ENCODE peak calls at places on chromosomes 7 and 10, in seven cellular contexts. One of them, this sample, is unnamed.

GRCh38 chr10:70052462-70053211 is at the start of gene MACROH2A2:
- DNase-seq in fibroblast of pulmonary artery: peak
- DNase-seq in foreskin melanocyte: peak
- DNase-seq in midbrain: peak
- DNase-seq in GM12878: no peak
- DNase-seq in AG09319: peak
- DNase-seq in HT1080: peak
- DNase-seq in this sample: no peak

GRCh38 chr7:158520825-158521224 is 66.8 kb downstream of the PTPRN2 start:
- DNase-seq in fibroblast of pulmonary artery: no peak
- DNase-seq in foreskin melanocyte: no peak
- DNase-seq in midbrain: no peak
- DNase-seq in GM12878: no peak
- DNase-seq in AG09319: no peak
- DNase-seq in HT1080: no peak
- DNase-seq in this sample: no peak

GRCh38 chr7:158814637-158815036 is 14.7 kb downstream of the ESYT2 start:
- DNase-seq in fibroblast of pulmonary artery: peak
- DNase-seq in foreskin melanocyte: no peak
- DNase-seq in midbrain: no peak
- DNase-seq in GM12878: no peak
- DNase-seq in AG09319: no peak
- DNase-seq in HT1080: no peak
- DNase-seq in this sample: no peak

GRCh38 chr10:1687606-1688005 is 49.7 kb downstream of the ADARB2 start:
- DNase-seq in fibroblast of pulmonary artery: no peak
- DNase-seq in foreskin melanocyte: no peak
- DNase-seq in midbrain: no peak
- DNase-seq in GM12878: no peak
- DNase-seq in AG09319: no peak
- DNase-seq in HT1080: no peak
- DNase-seq in this sample: no peak

GRCh38 chr7:139095194-139095659 is 14.3 kb downstream of the ZC3HAV1 start:
- DNase-seq in fibroblast of pulmonary artery: no peak
- DNase-seq in foreskin melanocyte: no peak
- DNase-seq in midbrain: no peak
- DNase-seq in GM12878: peak
- DNase-seq in AG09319: no peak
- DNase-seq in HT1080: no peak
- DNase-seq in this sample: no peak

GRCh38 chr7:42264702-42265101 is 27.7 kb upstream of the GLI3 start:
- DNase-seq in fibroblast of pulmonary artery: no peak
- DNase-seq in foreskin melanocyte: no peak
- DNase-seq in midbrain: no peak
- DNase-seq in GM12878: no peak
- DNase-seq in AG09319: no peak
- DNase-seq in HT1080: no peak
- DNase-seq in this sample: no peak

GRCh38 chr10:21184216-21184615 is 287.1 kb upstream of the NEBL start:
- DNase-seq in fibroblast of pulmonary artery: peak
- DNase-seq in foreskin melanocyte: no peak
- DNase-seq in midbrain: no peak
- DNase-seq in GM12878: no peak
- DNase-seq in AG09319: no peak
- DNase-seq in HT1080: peak
- DNase-seq in this sample: no peak

GRCh38 chr10:78254013-78254412 is 220.3 kb downstream of the RPS24 start:
- DNase-seq in fibroblast of pulmonary artery: no peak
- DNase-seq in foreskin melanocyte: no peak
- DNase-seq in midbrain: no peak
- DNase-seq in GM12878: no peak
- DNase-seq in AG09319: no peak
- DNase-seq in HT1080: no peak
- DNase-seq in this sample: no peak

GRCh38 chr10:22494007-22494406 is 148.7 kb downstream of the SPAG6 start:
- DNase-seq in fibroblast of pulmonary artery: no peak
- DNase-seq in foreskin melanocyte: no peak
- DNase-seq in midbrain: no peak
- DNase-seq in GM12878: no peak
- DNase-seq in AG09319: no peak
- DNase-seq in HT1080: no peak
- DNase-seq in this sample: no peak

GRCh38 chr7:50962962-50963374 is 180.3 kb upstream of the GRB10 start:
- DNase-seq in fibroblast of pulmonary artery: peak
- DNase-seq in foreskin melanocyte: peak
- DNase-seq in midbrain: no peak
- DNase-seq in GM12878: no peak
- DNase-seq in AG09319: peak
- DNase-seq in HT1080: peak
- DNase-seq in this sample: peak

GRCh38 chr7:18834574-18835361 is 282.7 kb downstream of the TWIST1 start:
- DNase-seq in fibroblast of pulmonary artery: no peak
- DNase-seq in foreskin melanocyte: peak
- DNase-seq in midbrain: no peak
- DNase-seq in GM12878: no peak
- DNase-seq in AG09319: no peak
- DNase-seq in HT1080: no peak
- DNase-seq in this sample: no peak

GRCh38 chr7:43199333-43199732 is 86.9 kb downstream of the HECW1 start:
- DNase-seq in fibroblast of pulmonary artery: peak
- DNase-seq in foreskin melanocyte: peak
- DNase-seq in midbrain: no peak
- DNase-seq in GM12878: no peak
- DNase-seq in AG09319: no peak
- DNase-seq in HT1080: peak
- DNase-seq in this sample: no peak

GRCh38 chr10:73772280-73773151 is 9.3 kb upstream of the CHCHD1 start:
- DNase-seq in fibroblast of pulmonary artery: peak
- DNase-seq in foreskin melanocyte: peak
- DNase-seq in midbrain: peak
- DNase-seq in GM12878: peak
- DNase-seq in AG09319: peak
- DNase-seq in HT1080: peak
- DNase-seq in this sample: no peak

GRCh38 chr7:54680377-54681005 is 78.5 kb downstream of the SEC61G start:
- DNase-seq in fibroblast of pulmonary artery: no peak
- DNase-seq in foreskin melanocyte: no peak
- DNase-seq in midbrain: no peak
- DNase-seq in GM12878: no peak
- DNase-seq in AG09319: no peak
- DNase-seq in HT1080: no peak
- DNase-seq in this sample: no peak

GRCh38 chr10:102501201-102502028 is 1.1 kb downstream of the ACTR1A start:
- DNase-seq in fibroblast of pulmonary artery: no peak
- DNase-seq in foreskin melanocyte: no peak
- DNase-seq in midbrain: no peak
- DNase-seq in GM12878: no peak
- DNase-seq in AG09319: no peak
- DNase-seq in HT1080: no peak
- DNase-seq in this sample: no peak

GRCh38 chr10:128263891-128264688 is 137.9 kb upstream of the MKI67 start:
- DNase-seq in fibroblast of pulmonary artery: peak
- DNase-seq in foreskin melanocyte: peak
- DNase-seq in midbrain: peak
- DNase-seq in GM12878: no peak
- DNase-seq in AG09319: peak
- DNase-seq in HT1080: peak
- DNase-seq in this sample: no peak

GRCh38 chr7:40810274-40810673 is 675.5 kb downstream of the SUGCT start:
- DNase-seq in fibroblast of pulmonary artery: no peak
- DNase-seq in foreskin melanocyte: no peak
- DNase-seq in midbrain: no peak
- DNase-seq in GM12878: no peak
- DNase-seq in AG09319: no peak
- DNase-seq in HT1080: no peak
- DNase-seq in this sample: no peak

GRCh38 chr7:132488634-132489302 is 87.5 kb downstream of the PLXNA4 start:
- DNase-seq in fibroblast of pulmonary artery: no peak
- DNase-seq in foreskin melanocyte: no peak
- DNase-seq in midbrain: no peak
- DNase-seq in GM12878: no peak
- DNase-seq in AG09319: no peak
- DNase-seq in HT1080: peak
- DNase-seq in this sample: peak

GRCh38 chr7:35454575-35455385 is 200.9 kb upstream of the TBX20 start:
- DNase-seq in fibroblast of pulmonary artery: no peak
- DNase-seq in foreskin melanocyte: no peak
- DNase-seq in midbrain: no peak
- DNase-seq in GM12878: no peak
- DNase-seq in AG09319: no peak
- DNase-seq in HT1080: no peak
- DNase-seq in this sample: no peak

GRCh38 chr10:29840516-29841276 is 205.9 kb upstream of the SVIL start:
- DNase-seq in fibroblast of pulmonary artery: no peak
- DNase-seq in foreskin melanocyte: no peak
- DNase-seq in midbrain: no peak
- DNase-seq in GM12878: no peak
- DNase-seq in AG09319: no peak
- DNase-seq in HT1080: no peak
- DNase-seq in this sample: no peak

GRCh38 chr10:127998517-127999144 is 91.7 kb downstream of the PTPRE start:
- DNase-seq in fibroblast of pulmonary artery: no peak
- DNase-seq in foreskin melanocyte: no peak
- DNase-seq in midbrain: no peak
- DNase-seq in GM12878: no peak
- DNase-seq in AG09319: no peak
- DNase-seq in HT1080: no peak
- DNase-seq in this sample: no peak

GRCh38 chr7:117075934-117076333 is 122.6 kb downstream of the ST7 start:
- DNase-seq in fibroblast of pulmonary artery: no peak
- DNase-seq in foreskin melanocyte: no peak
- DNase-seq in midbrain: no peak
- DNase-seq in GM12878: no peak
- DNase-seq in AG09319: no peak
- DNase-seq in HT1080: no peak
- DNase-seq in this sample: no peak

GRCh38 chr7:45696476-45696875 is 122.3 kb downstream of the ADCY1 start:
- DNase-seq in fibroblast of pulmonary artery: no peak
- DNase-seq in foreskin melanocyte: no peak
- DNase-seq in midbrain: no peak
- DNase-seq in GM12878: no peak
- DNase-seq in AG09319: no peak
- DNase-seq in HT1080: no peak
- DNase-seq in this sample: no peak

GRCh38 chr7:130896898-130897514 is 163.0 kb upstream of the KLF14 start:
- DNase-seq in fibroblast of pulmonary artery: peak
- DNase-seq in foreskin melanocyte: peak
- DNase-seq in midbrain: peak
- DNase-seq in GM12878: no peak
- DNase-seq in AG09319: peak
- DNase-seq in HT1080: peak
- DNase-seq in this sample: no peak

GRCh38 chr7:106485031-106485551 is 175.9 kb downstream of the CCDC71L start:
- DNase-seq in fibroblast of pulmonary artery: peak
- DNase-seq in foreskin melanocyte: peak
- DNase-seq in midbrain: no peak
- DNase-seq in GM12878: no peak
- DNase-seq in AG09319: no peak
- DNase-seq in HT1080: peak
- DNase-seq in this sample: peak

GRCh38 chr7:149772236-149772820 is 1.1 kb downstream of the ZNF467 start:
- DNase-seq in fibroblast of pulmonary artery: no peak
- DNase-seq in foreskin melanocyte: no peak
- DNase-seq in midbrain: peak
- DNase-seq in GM12878: no peak
- DNase-seq in AG09319: no peak
- DNase-seq in HT1080: no peak
- DNase-seq in this sample: no peak

GRCh38 chr10:124033887-124034218 is 59.5 kb downstream of the CHST15 start:
- DNase-seq in fibroblast of pulmonary artery: no peak
- DNase-seq in foreskin melanocyte: no peak
- DNase-seq in midbrain: no peak
- DNase-seq in GM12878: no peak
- DNase-seq in AG09319: no peak
- DNase-seq in HT1080: no peak
- DNase-seq in this sample: no peak

GRCh38 chr10:18334116-18334867 is 194.1 kb downstream of the CACNB2 start:
- DNase-seq in fibroblast of pulmonary artery: peak
- DNase-seq in foreskin melanocyte: no peak
- DNase-seq in midbrain: no peak
- DNase-seq in GM12878: no peak
- DNase-seq in AG09319: no peak
- DNase-seq in HT1080: no peak
- DNase-seq in this sample: no peak

This sample was measured in HFF-Myc.